ENCODE peak calls at places on chromosomes 16 and 17, in ten cellular contexts. Q is C1 segment of cervical spinal cord, K is EL, M is stomach, A is D341Med, W is fibroblast of lung, Y is aorta, B is osteocyte, C is HT1080, P is Calu3. X is an unnamed sample.
A peak's percentile ranks its signal among the peaks of the same experiment; 100 is the strongest.

GRCh38 chr17:82019905-82020873 is 2.5 kb downstream of the CENPX start:
- DNase-seq in M (peak; percentile 63), B (no peak), A (peak; percentile 89), Q (no peak), C (no peak), W (peak; percentile 15), Y (peak; percentile 74), P (peak; percentile 76), K (peak; percentile 56), X (no peak)

GRCh38 chr17:58148609-58149008 is 425 bp downstream of the OR4D1 start:
- DNase-seq in M (no peak), C (no peak), B (no peak), K (no peak), P (no peak), Q (no peak), W (no peak), Y (no peak), A (no peak), X (no peak)

GRCh38 chr17:32742686-32743538 is 134.0 kb downstream of the MYO1D start:
- DNase-seq in W (peak; percentile 11), Q (no peak), M (no peak), B (no peak), K (peak; percentile 39), P (no peak), Y (no peak), A (no peak), C (peak; percentile 62), X (no peak)

GRCh38 chr17:48375356-48375755 is 54.7 kb downstream of the SKAP1 start:
- DNase-seq in Y (no peak), A (no peak), W (peak; percentile 58), B (no peak), M (no peak), C (peak; percentile 44), P (no peak), Q (no peak), K (peak; percentile 5), X (no peak)

GRCh38 chr17:10268005-10268404 is 69.6 kb upstream of the GAS7 start:
- DNase-seq in B (no peak), M (no peak), C (no peak), A (no peak), W (no peak), K (no peak), Y (no peak), Q (no peak), P (no peak), X (no peak)

GRCh38 chr16:49639739-49640388 is 216.0 kb downstream of the ZNF423 start:
- DNase-seq in A (no peak), K (no peak), C (no peak), Q (no peak), Y (peak; percentile 78), W (peak; percentile 90), M (no peak), P (no peak), B (peak; percentile 90), X (no peak)

GRCh38 chr16:75591001-75591852 is 25.0 kb downstream of the GABARAPL2 start:
- DNase-seq in Y (peak; percentile 85), K (no peak), W (peak; percentile 95), Q (peak; percentile 8), B (no peak), M (no peak), A (no peak), C (no peak), P (no peak), X (no peak)

GRCh38 chr16:80463303-80463702 is 77.5 kb upstream of the DYNLRB2 start:
- DNase-seq in A (no peak), Q (no peak), Y (no peak), C (no peak), K (no peak), P (peak; percentile 17), W (no peak), B (no peak), M (no peak), X (no peak)

GRCh38 chr17:29469251-29469650 is 79.1 kb downstream of the TAOK1 start:
- DNase-seq in Q (no peak), K (no peak), W (no peak), A (no peak), B (no peak), Y (no peak), P (no peak), C (no peak), M (no peak), X (no peak)

GRCh38 chr17:54920819-54921218 is 20.2 kb downstream of the TOM1L1 start:
- DNase-seq in P (no peak), C (no peak), M (no peak), W (no peak), K (no peak), A (no peak), B (no peak), Q (no peak), Y (no peak), X (no peak)

GRCh38 chr17:1752425-1752941 is 9.4 kb upstream of the SERPINF1 start:
- DNase-seq in C (peak; percentile 71), B (no peak), Q (no peak), W (no peak), Y (no peak), M (no peak), A (no peak), P (peak; percentile 34), K (no peak), X (no peak)

GRCh38 chr17:28717578-28718316 is at the start of gene RAB34:
- DNase-seq in A (peak; percentile 34), M (peak; percentile 47), K (peak; percentile 92), C (peak; percentile 79), B (peak; percentile 96), P (peak; percentile 70), Y (peak; percentile 89), Q (peak; percentile 57), W (peak; percentile 91), X (peak; percentile 95)

GRCh38 chr17:6914711-6915110 is 81.1 kb upstream of the ALOX12 start:
- DNase-seq in W (no peak), K (peak; percentile 12), Y (no peak), Q (no peak), C (no peak), A (no peak), P (no peak), M (no peak), B (no peak), X (peak; percentile 42)

GRCh38 chr17:47223460-47223859 is 14.3 kb downstream of the MYL4 start:
- DNase-seq in C (no peak), Y (no peak), W (no peak), Q (no peak), P (no peak), K (no peak), A (no peak), M (peak; percentile 57), B (no peak), X (no peak)

GRCh38 chr17:49031965-49032928 is 35.1 kb downstream of the IGF2BP1 start:
- DNase-seq in A (peak; percentile 86), W (peak; percentile 65), K (peak; percentile 85), P (peak; percentile 74), M (peak; percentile 49), C (peak; percentile 73), B (no peak), Y (no peak), Q (no peak), X (no peak)

GRCh38 chr16:86484240-86484639 is 26.1 kb upstream of the FOXF1 start:
- DNase-seq in B (no peak), A (no peak), K (no peak), Q (no peak), W (no peak), Y (no peak), C (peak; percentile 20), P (no peak), M (no peak), X (no peak)

GRCh38 chr17:43721537-43722268 is 36.9 kb downstream of the SOST start:
- DNase-seq in C (no peak), Y (no peak), A (no peak), Q (no peak), P (no peak), W (no peak), M (no peak), K (peak; percentile 20), B (no peak), X (no peak)

GRCh38 chr17:76026714-76027158 is 370 bp downstream of the EVPL start:
- DNase-seq in C (no peak), Y (no peak), Q (no peak), M (no peak), P (no peak), W (no peak), B (no peak), K (no peak), A (no peak), X (no peak)

GRCh38 chr16:50841081-50841886 is 99.4 kb downstream of the CYLD start:
- DNase-seq in Q (no peak), W (peak; percentile 56), C (no peak), B (peak; percentile 80), P (no peak), M (no peak), A (no peak), Y (no peak), K (no peak), X (no peak)

GRCh38 chr17:40722146-40722720 is 18.7 kb upstream of the KRT24 start:
- DNase-seq in A (no peak), P (no peak), Q (no peak), K (no peak), C (no peak), M (no peak), B (no peak), Y (no peak), W (peak; percentile 59), X (no peak)

GRCh38 chr16:69176033-69176780 is 10.8 kb upstream of the SNTB2 start:
- DNase-seq in A (no peak), M (no peak), Y (no peak), B (no peak), W (peak; percentile 86), C (peak; percentile 52), K (peak; percentile 59), P (no peak), Q (no peak), X (no peak)

GRCh38 chr16:5215911-5216310 is 118.3 kb upstream of the EEF2KMT start:
- DNase-seq in Y (no peak), K (no peak), B (no peak), W (no peak), Q (no peak), P (no peak), M (no peak), A (no peak), C (no peak), X (no peak)

GRCh38 chr17:10612957-10613744 is 44.0 kb downstream of the MYH3 start:
- DNase-seq in M (no peak), Y (no peak), B (no peak), Q (no peak), W (peak; percentile 12), K (peak; percentile 79), A (no peak), C (no peak), P (no peak), X (no peak)

GRCh38 chr17:71496552-71496951 is 624.3 kb upstream of the SOX9 start:
- DNase-seq in Q (no peak), B (no peak), P (no peak), A (no peak), W (peak; percentile 62), Y (no peak), M (no peak), C (no peak), K (peak; percentile 28), X (no peak)

GRCh38 chr16:3846595-3847091 is 33.9 kb downstream of the CREBBP start:
- DNase-seq in W (no peak), C (no peak), B (no peak), P (no peak), Y (no peak), Q (no peak), M (no peak), K (no peak), A (no peak), X (peak; percentile 66)

GRCh38 chr16:4416200-4417032 is at the start of gene CORO7:
- DNase-seq in P (peak; percentile 99), B (peak; percentile 96), C (peak; percentile 84), M (peak; percentile 98), A (peak; percentile 99), Q (peak; percentile 91), Y (peak; percentile 98), W (peak; percentile 81), K (peak; percentile 90), X (peak; percentile 99)

GRCh38 chr16:84924339-84925091 is 86.8 kb downstream of the ZDHHC7 start:
- DNase-seq in Y (peak; percentile 55), P (no peak), M (no peak), A (no peak), C (no peak), W (no peak), Q (no peak), B (no peak), K (no peak), X (no peak)

GRCh38 chr16:59170065-59170712 is 436.1 kb upstream of the GOT2 start:
- DNase-seq in A (no peak), Y (no peak), Q (no peak), B (no peak), M (no peak), C (no peak), P (no peak), W (no peak), K (no peak), X (no peak)

X was measured in esophagus muscularis mucosa.